ENCODE peak calls at places on chromosome 20, in ten cellular contexts. U is sigmoid colon, Y is heart left ventricle, B is cardiac muscle cell, E is A549, Z is foreskin fibroblast, M is astrocyte of the cerebellum, O is HL-60, Q is lower leg skin, P is MM.1S. G is an unnamed sample.

GRCh38 chr20:20297752-20298151 is 70.2 kb upstream of the INSM1 start:
- DNase-seq in U (no peak), Y (no peak), B (no peak), E (no peak), Z (no peak), M (no peak), O (no peak), Q (no peak), P (no peak), G (no peak)

GRCh38 chr20:19830351-19830750 is 72.3 kb downstream of the RIN2 start:
- DNase-seq in U (no peak), Y (no peak), B (no peak), E (no peak), Z (no peak), M (no peak), O (no peak), Q (no peak), P (no peak), G (no peak)

GRCh38 chr20:61523145-61523544 is 271.1 kb downstream of the CDH4 start:
- DNase-seq in U (no peak), Y (no peak), B (no peak), E (no peak), Z (no peak), M (no peak), O (no peak), Q (no peak), P (no peak), G (no peak)

GRCh38 chr20:62922451-62922921 is 3.8 kb downstream of the DIDO1 start:
- DNase-seq in U (no peak), Y (no peak), B (no peak), E (no peak), Z (no peak), M (no peak), O (no peak), Q (no peak), P (no peak), G (no peak)

GRCh38 chr20:35568645-35569044 is 26.8 kb downstream of the ERGIC3 start:
- DNase-seq in U (no peak), Y (no peak), B (no peak), E (peak; percentile 55), Z (no peak), M (no peak), O (no peak), Q (no peak), P (peak; percentile 42), G (no peak)

GRCh38 chr20:54291339-54292060 is 83.6 kb downstream of the PFDN4 start:
- DNase-seq in U (no peak), Y (no peak), B (no peak), E (no peak), Z (no peak), M (no peak), O (no peak), Q (no peak), P (no peak), G (no peak)

GRCh38 chr20:19806806-19807691 is 49.0 kb downstream of the RIN2 start:
- DNase-seq in U (peak; percentile 21), Y (no peak), B (no peak), E (no peak), Z (peak; percentile 60), M (no peak), O (no peak), Q (no peak), P (no peak), G (no peak)

GRCh38 chr20:35511814-35512420 is 17.5 kb downstream of the C20orf173 start:
- DNase-seq in U (no peak), Y (no peak), B (peak; percentile 39), E (peak; percentile 34), Z (peak; percentile 39), M (peak; percentile 35), O (no peak), Q (no peak), P (no peak), G (no peak)

GRCh38 chr20:58630063-58630462 is 21.0 kb upstream of the STX16 start:
- DNase-seq in U (no peak), Y (no peak), B (no peak), E (peak; percentile 26), Z (peak; percentile 68), M (no peak), O (no peak), Q (no peak), P (no peak), G (no peak)

GRCh38 chr20:44803383-44803941 is 6.9 kb downstream of the RIMS4 start:
- DNase-seq in U (no peak), Y (no peak), B (peak; percentile 67), E (no peak), Z (no peak), M (no peak), O (no peak), Q (no peak), P (no peak), G (no peak)

GRCh38 chr20:1898496-1899168 is 3.4 kb downstream of the SIRPA start:
- DNase-seq in U (no peak), Y (no peak), B (no peak), E (no peak), Z (no peak), M (no peak), O (no peak), Q (no peak), P (no peak), G (no peak)

GRCh38 chr20:45053441-45054351 is 47.2 kb downstream of the KCNS1 start:
- DNase-seq in U (no peak), Y (no peak), B (no peak), E (no peak), Z (no peak), M (no peak), O (no peak), Q (no peak), P (no peak), G (no peak)

GRCh38 chr20:1357921-1358671 is 29.2 kb upstream of the SDCBP2 start:
- DNase-seq in U (no peak), Y (no peak), B (no peak), E (no peak), Z (no peak), M (peak; percentile 47), O (no peak), Q (peak; percentile 46), P (no peak), G (no peak)

GRCh38 chr20:787827-788226 is 19.5 kb upstream of the SLC52A3 start:
- DNase-seq in U (no peak), Y (no peak), B (no peak), E (no peak), Z (no peak), M (no peak), O (no peak), Q (no peak), P (no peak), G (no peak)

GRCh38 chr20:46592580-46593362 is 42.3 kb upstream of the OCSTAMP start:
- DNase-seq in U (no peak), Y (no peak), B (no peak), E (no peak), Z (no peak), M (no peak), O (no peak), Q (peak; percentile 34), P (no peak), G (no peak)
- TF ChIP-seq CTCF in U (no peak), Y (no peak), B (peak; percentile 6), E (no peak), Z (no peak), M (no peak), O (no peak), Q (no peak), P (peak; percentile 25), G (peak; percentile 48)

GRCh38 chr20:11920083-11920482 is 2.4 kb downstream of the BTBD3 start:
- DNase-seq in U (no peak), Y (no peak), B (no peak), E (no peak), Z (no peak), M (no peak), O (no peak), Q (no peak), P (no peak), G (no peak)
- H3K4me3 ChIP-seq in U (peak overlapping the region; percentile 33), Y (peak overlapping the region; percentile 44), B (no peak overlapping the region), E (no peak overlapping the region), Z (no peak overlapping the region), M (no peak overlapping the region), O (no peak overlapping the region), Q (no peak overlapping the region), P (peak overlapping the region; percentile 68), G (no peak overlapping the region)

GRCh38 chr20:38201356-38201755 is 36.3 kb upstream of the TGM2 start:
- DNase-seq in U (peak; percentile 57), Y (peak; percentile 63), B (no peak), E (peak; percentile 62), Z (peak; percentile 84), M (no peak), O (no peak), Q (peak; percentile 83), P (no peak), G (no peak)

GRCh38 chr20:38202153-38202981 is 37.3 kb upstream of the TGM2 start:
- DNase-seq in U (peak; percentile 28), Y (no peak), B (no peak), E (no peak), Z (no peak), M (no peak), O (no peak), Q (peak; percentile 36), P (no peak), G (no peak)

GRCh38 chr20:38202982-38203293 is 37.9 kb upstream of the TGM2 start:
- DNase-seq in U (peak; percentile 15), Y (no peak), B (no peak), E (no peak), Z (no peak), M (no peak), O (no peak), Q (peak; percentile 62), P (no peak), G (no peak)

GRCh38 chr20:38204936-38205435 is 39.9 kb upstream of the TGM2 start:
- DNase-seq in U (no peak), Y (no peak), B (no peak), E (no peak), Z (no peak), M (no peak), O (no peak), Q (no peak), P (no peak), G (no peak)

DNA sequence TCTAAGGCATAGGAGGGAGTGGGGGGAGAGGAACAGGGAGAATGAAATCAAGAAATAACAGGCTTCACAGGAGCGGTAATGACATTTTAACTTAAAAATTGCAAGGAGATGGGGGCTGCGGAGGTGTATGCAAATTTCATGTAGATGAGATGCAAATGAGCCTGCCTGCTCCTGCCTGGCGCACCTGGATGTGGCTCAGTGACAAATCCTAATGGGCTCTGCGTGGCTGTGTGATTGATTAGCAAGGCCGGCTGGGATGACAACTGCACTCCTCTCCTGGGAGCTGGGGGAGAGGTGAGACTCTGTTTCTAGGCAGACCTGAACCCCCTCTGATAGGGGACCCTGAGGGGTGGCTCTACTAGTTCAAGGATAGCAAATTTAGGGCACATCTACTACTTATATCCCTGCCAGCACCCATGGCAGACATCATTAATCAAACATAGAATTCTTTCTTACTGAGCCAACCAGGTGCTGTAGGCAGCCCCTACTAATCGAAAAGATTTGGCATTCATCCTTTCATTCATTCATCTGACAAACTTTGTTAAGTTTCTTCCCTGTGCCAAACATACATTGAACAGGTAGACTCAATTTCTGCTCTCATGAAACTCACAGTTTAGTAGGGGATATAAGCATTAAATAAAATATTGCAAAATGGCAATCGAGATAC is 38.4 kb upstream of the TGM2 start:
- DNase-seq in U (peak; percentile 29), Y (no peak), B (no peak), E (no peak), Z (no peak), M (no peak), O (no peak), Q (peak; percentile 64), P (no peak), G (no peak)
- TF ChIP-seq CTCF in U (no peak), Y (no peak), B (no peak), E (no peak), Z (no peak), M (no peak), O (no peak), Q (no peak), P (no peak), G (no peak)

GRCh38 chr20:25858495-25859425 is 162.1 kb upstream of the ZNF337 start:
- DNase-seq in U (peak; percentile 30), Y (no peak), B (no peak), E (no peak), Z (no peak), M (no peak), O (no peak), Q (peak; percentile 85), P (no peak), G (no peak)
- H3K4me3 ChIP-seq in U (peak overlapping the region; percentile 36), Y (peak overlapping the region; percentile 42), B (no peak overlapping the region), E (peak overlapping the region; percentile 4), Z (peak overlapping the region; percentile 24), M (no peak overlapping the region), O (no peak overlapping the region), Q (no peak overlapping the region), P (peak overlapping the region; percentile 53), G (peak overlapping the region; percentile 10)

G was measured in GM12864.